ENCODE peak calls at places on chromosomes 11 and 22, in seven cellular contexts. L, C, J, W, E, A and D are unnamed samples.

GRCh38 chr11:126682590-126682989 is 318.0 kb downstream of the KIRREL3 start:
- DNase-seq in J (no peak), C (no peak), L (no peak), W (no peak), E (no peak), A (no peak), D (no peak)

GRCh38 chr22:44549021-44549420 is 51.0 kb upstream of the RTL6 start:
- DNase-seq in J (no peak), A (no peak), L (no peak), W (no peak), C (no peak), E (no peak), D (no peak)

GRCh38 chr22:43921361-43921760 is 2.2 kb upstream of the PNPLA3 start:
- DNase-seq in E (no peak), A (no peak), C (no peak), J (no peak), W (peak; percentile 71), L (no peak), D (peak; percentile 79)

GRCh38 chr11:79333381-79333780 is 107.4 kb downstream of the TENM4 start:
- DNase-seq in W (peak; percentile 18), C (no peak), J (no peak), L (no peak), A (no peak), E (no peak), D (no peak)

GRCh38 chr11:13189561-13190435 is 87.8 kb upstream of the BMAL1 start:
- DNase-seq in C (no peak), A (no peak), E (peak; percentile 41), W (no peak), L (no peak), J (no peak), D (no peak)

GRCh38 chr11:27912916-27913315 is 195.0 kb downstream of the KIF18A start:
- DNase-seq in L (peak; percentile 69), A (no peak), E (peak; percentile 83), J (no peak), W (no peak), C (no peak), D (no peak)

GRCh38 chr11:90845799-90846198 is 623.0 kb upstream of the CHORDC1 start:
- DNase-seq in E (no peak), L (no peak), A (no peak), C (no peak), J (no peak), W (no peak), D (no peak)

GRCh38 chr11:110928373-110928772 is 216.1 kb upstream of the ARHGAP20 start:
- DNase-seq in A (no peak), W (no peak), E (no peak), C (no peak), L (no peak), J (no peak), D (no peak)

GRCh38 chr22:47370448-47371262 is 608.2 kb downstream of the TBC1D22A start:
- DNase-seq in E (peak; percentile 9), A (no peak), L (no peak), W (no peak), J (no peak), C (no peak), D (no peak)

GRCh38 chr11:102836290-102836875 is 7.0 kb downstream of the MMP3 start:
- DNase-seq in J (no peak), E (peak; percentile 88), L (no peak), A (no peak), C (no peak), W (no peak), D (peak; percentile 61)

GRCh38 chr11:12482839-12483238 is 105.5 kb downstream of the PARVA start:
- DNase-seq in A (no peak), J (peak; percentile 28), W (no peak), L (no peak), C (peak; percentile 19), E (no peak), D (no peak)

GRCh38 chr11:1502971-1503707 is 16.6 kb upstream of the MOB2 start:
- DNase-seq in E (no peak), W (no peak), J (peak; percentile 51), C (peak; percentile 89), L (no peak), A (no peak), D (no peak)

GRCh38 chr11:86735462-86736302 is 63.3 kb upstream of the ME3 start:
- DNase-seq in A (peak; percentile 22), C (no peak), J (no peak), L (no peak), W (peak; percentile 49), E (peak; percentile 83), D (peak; percentile 61)

GRCh38 chr11:36149538-36150242 is 139.5 kb downstream of the COMMD9 start:
- DNase-seq in L (no peak), A (peak; percentile 99), J (no peak), C (peak; percentile 84), W (peak; percentile 93), E (peak; percentile 99), D (peak; percentile 96)

GRCh38 chr11:121652982-121653381 is 200.2 kb upstream of the SORL1-AS1 start:
- DNase-seq in C (no peak), J (no peak), A (no peak), L (peak; percentile 94), W (peak; percentile 24), E (no peak), D (no peak)

GRCh38 chr11:112206071-112206470 is 20.2 kb upstream of the PTS start:
- DNase-seq in C (no peak), E (no peak), W (no peak), A (no peak), J (no peak), L (no peak), D (no peak)

GRCh38 chr11:117328414-117329010 is 858 bp downstream of the CEP164 start:
- DNase-seq in C (peak; percentile 60), J (peak; percentile 49), W (peak; percentile 9), E (peak; percentile 68), A (no peak), L (no peak), D (peak; percentile 43)

GRCh38 chr11:72786305-72787261 is 7.3 kb downstream of the STARD10 start:
- DNase-seq in C (no peak), A (no peak), J (no peak), E (no peak), W (no peak), L (no peak), D (no peak)

GRCh38 chr11:73950869-73951710 is at the start of gene DNAJB13:
- DNase-seq in E (peak; percentile 59), L (peak; percentile 60), W (peak; percentile 59), J (no peak), A (peak; percentile 71), C (peak; percentile 66), D (peak; percentile 84)

GRCh38 chr11:491358-491757 is 15.7 kb downstream of the RNH1 start:
- DNase-seq in L (no peak), A (no peak), C (no peak), J (no peak), W (no peak), E (no peak), D (no peak)

GRCh38 chr11:6548641-6549040 is 51.6 kb downstream of the DNHD1 start:
- DNase-seq in W (no peak), J (no peak), A (no peak), C (no peak), L (no peak), E (no peak), D (no peak)

GRCh38 chr11:119722281-119722794 is 6.7 kb downstream of the NECTIN1 start:
- DNase-seq in C (peak; percentile 63), J (no peak), W (peak; percentile 19), L (no peak), E (no peak), A (no peak), D (no peak)

GRCh38 chr11:87063982-87064381 is 26.2 kb downstream of the TMEM135 start:
- DNase-seq in J (no peak), E (peak; percentile 29), A (no peak), C (no peak), W (no peak), L (no peak), D (no peak)

GRCh38 chr11:48025293-48025982 is 45.1 kb downstream of the PTPRJ start:
- DNase-seq in E (no peak), A (no peak), J (no peak), W (no peak), L (no peak), C (peak; percentile 20), D (no peak)

GRCh38 chr11:94775576-94776327 is 7.6 kb downstream of the AMOTL1 start:
- DNase-seq in W (no peak), A (no peak), E (no peak), L (no peak), J (no peak), C (no peak), D (no peak)

GRCh38 chr22:36238348-36239149 is 778 bp downstream of the APOL2 start:
- DNase-seq in E (no peak), J (no peak), W (no peak), C (peak; percentile 44), L (no peak), A (no peak), D (no peak)

GRCh38 chr11:69409812-69410645 is 71.4 kb upstream of the LINC01488 start:
- DNase-seq in A (no peak), C (no peak), W (no peak), E (no peak), L (no peak), J (no peak), D (no peak)

GRCh38 chr22:39528080-39528661 is 4.4 kb downstream of the RPS19BP1 start:
- DNase-seq in W (peak; percentile 82), E (no peak), J (no peak), L (no peak), C (peak; percentile 64), A (no peak), D (no peak)

GRCh38 chr22:24878969-24879368 is 67.5 kb downstream of the LHFPL7 start:
- DNase-seq in J (no peak), W (no peak), L (no peak), E (no peak), A (no peak), C (no peak), D (no peak)